ENCODE peak calls at places on chromosome 5, in nine cellular contexts. U, H, B, I, G, Z, P, D and V are unnamed samples.

GRCh38 chr5:159864885-159865622 is 51.2 kb upstream of the ADRA1B start:
- DNase-seq in U (peak; percentile 18), H (no peak), B (no peak), I (no peak), G (no peak), Z (peak; percentile 78), P (no peak), D (peak; percentile 79), V (peak; percentile 85)

GRCh38 chr5:111411321-111411720 is 101.0 kb downstream of the STARD4 start:
- DNase-seq in U (peak; percentile 33), H (no peak), B (no peak), I (no peak), G (no peak), Z (no peak), P (no peak), D (peak; percentile 8), V (peak; percentile 5)

GRCh38 chr5:81534481-81534840 is 140.5 kb upstream of the ACOT12 start:
- DNase-seq in U (no peak), H (no peak), B (no peak), I (no peak), G (no peak), Z (peak; percentile 59), P (no peak), D (peak; percentile 79), V (peak; percentile 59)

GRCh38 chr5:91332267-91333044 is 50.7 kb downstream of the ARRDC3 start:
- DNase-seq in U (peak; percentile 94), H (peak; percentile 35), B (no peak), I (peak; percentile 29), G (peak; percentile 68), Z (peak; percentile 68), P (no peak), D (peak; percentile 58), V (peak; percentile 39)

GRCh38 chr5:90000351-90000750 is 409.2 kb downstream of the CETN3 start:
- DNase-seq in U (no peak), H (no peak), B (no peak), I (no peak), G (no peak), Z (no peak), P (no peak), D (no peak), V (no peak)

GRCh38 chr5:72598461-72599433 is 91.5 kb upstream of the ZNF366 start:
- DNase-seq in U (peak; percentile 4), H (no peak), B (no peak), I (no peak), G (peak; percentile 64), Z (peak; percentile 90), P (no peak), D (peak; percentile 97), V (peak; percentile 93)

GRCh38 chr5:123807177-123807900 is 295.4 kb downstream of the CSNK1G3 start:
- DNase-seq in U (no peak), H (no peak), B (peak; percentile 24), I (peak; percentile 17), G (no peak), Z (no peak), P (no peak), D (no peak), V (no peak)

GRCh38 chr5:6631441-6631840 is 1.4 kb downstream of the NSUN2 start:
- DNase-seq in U (no peak), H (no peak), B (no peak), I (no peak), G (no peak), Z (peak; percentile 9), P (no peak), D (peak; percentile 34), V (no peak)

GRCh38 chr5:32311404-32312193 is 1.1 kb downstream of the MTMR12 start:
- DNase-seq in U (no peak), H (no peak), B (no peak), I (no peak), G (no peak), Z (peak; percentile 23), P (no peak), D (peak; percentile 11), V (peak; percentile 31)

GRCh38 chr5:156522651-156523529 is 195.9 kb downstream of the SGCD start:
- DNase-seq in U (no peak), H (no peak), B (no peak), I (no peak), G (no peak), Z (no peak), P (no peak), D (no peak), V (no peak)

GRCh38 chr5:96232602-96233001 is 200.4 kb downstream of the PCSK1 start:
- DNase-seq in U (no peak), H (no peak), B (no peak), I (no peak), G (no peak), Z (no peak), P (no peak), D (no peak), V (no peak)

GRCh38 chr5:173624276-173624675 is 7.8 kb upstream of the BOD1 start:
- DNase-seq in U (no peak), H (no peak), B (no peak), I (no peak), G (no peak), Z (no peak), P (no peak), D (no peak), V (no peak)

GRCh38 chr5:59275537-59276276 is 617.8 kb downstream of the PDE4D start:
- DNase-seq in U (peak; percentile 27), H (no peak), B (peak; percentile 51), I (peak; percentile 42), G (no peak), Z (peak; percentile 57), P (no peak), D (peak; percentile 66), V (peak; percentile 62)

GRCh38 chr5:141504216-141504615 is 15.3 kb downstream of the PCDHGC5 start:
- DNase-seq in U (no peak), H (no peak), B (no peak), I (no peak), G (no peak), Z (no peak), P (no peak), D (no peak), V (no peak)

GRCh38 chr5:154058055-154059038 is 19.6 kb downstream of the MFAP3 start:
- DNase-seq in U (peak; percentile 22), H (no peak), B (no peak), I (peak; percentile 36), G (no peak), Z (peak; percentile 49), P (no peak), D (peak; percentile 21), V (peak; percentile 16)

GRCh38 chr5:74386571-74387334 is 253.8 kb downstream of the ENC1 start:
- DNase-seq in U (peak; percentile 76), H (no peak), B (no peak), I (peak; percentile 77), G (peak; percentile 67), Z (no peak), P (no peak), D (peak; percentile 34), V (no peak)

GRCh38 chr5:73296772-73297171 is 123.8 kb downstream of the TMEM174 start:
- DNase-seq in U (peak; percentile 88), H (no peak), B (no peak), I (no peak), G (peak; percentile 35), Z (peak; percentile 55), P (no peak), D (peak; percentile 65), V (peak; percentile 57)

GRCh38 chr5:146745937-146746577 is 132.5 kb downstream of the PPP2R2B start:
- DNase-seq in U (no peak), H (no peak), B (no peak), I (no peak), G (no peak), Z (no peak), P (no peak), D (no peak), V (no peak)

GRCh38 chr5:94180761-94181160 is 437.6 kb downstream of the KIAA0825 start:
- DNase-seq in U (no peak), H (no peak), B (no peak), I (no peak), G (no peak), Z (no peak), P (no peak), D (no peak), V (no peak)

GRCh38 chr5:57072218-57072892 is 101.5 kb upstream of the GPBP1 start:
- DNase-seq in U (no peak), H (no peak), B (no peak), I (no peak), G (no peak), Z (no peak), P (no peak), D (no peak), V (no peak)

GRCh38 chr5:137236266-137236665 is 262.9 kb downstream of the SPOCK1 start:
- DNase-seq in U (no peak), H (no peak), B (no peak), I (no peak), G (no peak), Z (no peak), P (no peak), D (no peak), V (peak; percentile 5)

GRCh38 chr5:38845555-38846378 is at the start of gene OSMR:
- DNase-seq in U (peak; percentile 95), H (peak; percentile 51), B (peak; percentile 93), I (peak; percentile 99), G (peak; percentile 96), Z (peak; percentile 100), P (no peak), D (peak; percentile 99), V (peak; percentile 99)

GRCh38 chr5:2149196-2149541 is 266.4 kb upstream of the IRX4 start:
- DNase-seq in U (no peak), H (peak; percentile 43), B (no peak), I (peak; percentile 81), G (no peak), Z (no peak), P (no peak), D (peak; percentile 32), V (no peak)

GRCh38 chr5:137566118-137566541 is 67.0 kb upstream of the SPOCK1 start:
- DNase-seq in U (no peak), H (no peak), B (no peak), I (no peak), G (no peak), Z (peak; percentile 69), P (no peak), D (peak; percentile 53), V (peak; percentile 54)

GRCh38 chr5:54449923-54450322 is 5.6 kb upstream of the HSPB3 start:
- DNase-seq in U (no peak), H (no peak), B (no peak), I (no peak), G (no peak), Z (no peak), P (no peak), D (no peak), V (no peak)